ENCODE peak calls at places on chromosomes 6 and 20, in five cellular contexts. L, A, U, G and M are unnamed samples.

GRCh38 chr6:103983860-103984259 is 875.9 kb downstream of the HACE1 start:
- DNase-seq in L (no peak), U (no peak), A (no peak), G (no peak), M (no peak)

GRCh38 chr20:9110916-9111432 is 42.1 kb downstream of the PLCB4 start:
- DNase-seq in A (no peak), U (peak; percentile 58), L (no peak), G (no peak), M (no peak)

GRCh38 chr20:32078322-32078721 is 26.3 kb downstream of the HCK start:
- DNase-seq in A (no peak), U (no peak), G (no peak), L (no peak), M (no peak)

GRCh38 chr6:132298344-132298949 is 102.8 kb downstream of the MOXD1 start:
- DNase-seq in U (peak; percentile 59), G (peak; percentile 62), L (peak; percentile 67), A (no peak), M (peak; percentile 31)

GRCh38 chr6:62737792-62738191 is 451.8 kb upstream of the KHDRBS2 start:
- DNase-seq in U (no peak), G (no peak), A (no peak), L (no peak), M (no peak)

GRCh38 chr20:18272451-18272850 is 15.9 kb upstream of the ZNF133 start:
- DNase-seq in A (no peak), L (peak; percentile 20), U (peak; percentile 36), G (no peak), M (peak; percentile 28)

GRCh38 chr6:169702640-169703246 is 817 bp downstream of the C6orf120 start:
- DNase-seq in U (no peak), L (peak; percentile 19), G (no peak), A (no peak), M (no peak)

GRCh38 chr6:167706313-167707109 is 120.2 kb upstream of the AFDN start:
- DNase-seq in G (no peak), L (no peak), A (no peak), U (no peak), M (no peak)

GRCh38 chr6:37456816-37457560 is 24.0 kb downstream of the CMTR1 start:
- DNase-seq in U (peak; percentile 91), A (no peak), L (peak; percentile 93), G (no peak), M (peak; percentile 90)

DNA sequence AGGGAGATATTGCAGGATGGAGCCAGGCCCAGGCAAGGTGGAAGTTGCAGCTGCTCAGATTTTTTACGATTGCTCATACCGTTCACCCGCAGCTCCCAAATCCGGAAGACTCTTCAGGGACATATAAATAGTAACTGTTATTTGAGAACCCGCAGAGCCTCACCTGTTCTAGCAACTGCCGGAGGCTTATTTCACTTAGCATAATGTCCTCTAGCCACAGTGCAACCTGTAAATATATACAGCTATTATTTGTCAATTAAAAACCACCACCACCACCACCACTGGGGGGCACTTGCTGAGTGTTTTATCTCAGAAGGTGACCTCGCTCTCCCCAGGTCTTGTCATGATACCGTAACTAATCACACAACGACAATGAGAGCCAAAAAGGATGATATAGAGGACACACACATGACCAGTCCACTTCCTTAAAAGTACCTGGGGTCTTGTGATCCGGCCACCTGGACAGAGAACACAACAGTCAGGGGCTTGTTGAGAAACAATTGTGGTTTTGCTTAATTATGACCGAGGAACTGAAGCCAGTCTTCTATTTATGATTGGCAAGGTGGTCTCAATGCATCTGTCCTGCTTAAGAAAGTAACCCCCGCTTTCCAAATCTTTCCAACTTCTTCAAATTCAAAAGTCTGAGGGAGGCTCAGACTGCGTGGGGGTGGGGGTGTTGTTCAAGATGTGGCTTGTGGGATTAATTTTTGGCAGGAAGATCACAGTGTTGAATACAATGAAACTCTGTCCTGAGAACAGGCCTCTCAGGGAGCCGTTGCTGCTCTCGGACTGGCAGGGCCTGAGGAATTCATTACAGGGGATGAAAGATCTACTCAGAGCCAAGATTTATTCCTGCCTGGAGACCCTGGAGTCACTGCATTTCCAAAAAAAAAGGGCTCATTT is 107.7 kb upstream of the PRND start:
- DNase-seq in U (peak; percentile 68), G (peak; percentile 69), A (peak; percentile 72), L (peak; percentile 72), M (peak; percentile 57)
- TF ChIP-seq CTCF in U (peak; percentile 53), G (peak; percentile 53), A (peak; percentile 50), L (peak; percentile 43), M (peak; percentile 81)

DNA sequence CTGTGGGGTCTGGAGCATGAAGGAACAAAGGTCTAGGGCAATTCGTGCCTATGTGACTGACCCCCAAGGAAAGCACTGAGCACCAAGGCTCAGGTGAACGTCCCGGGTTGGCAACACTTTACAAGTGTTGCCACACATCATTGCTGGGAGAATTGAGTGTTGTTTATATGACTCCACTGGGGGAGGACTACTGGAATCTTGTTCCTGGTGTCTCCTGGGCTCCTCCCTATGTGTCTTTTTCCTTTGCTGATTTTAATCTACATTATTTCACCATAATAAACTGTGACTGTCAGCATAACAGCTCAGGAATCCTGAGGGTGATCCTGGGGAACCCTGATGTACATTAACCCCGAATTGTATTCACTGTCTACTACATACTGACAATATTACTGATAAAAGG is 207.7 kb upstream of the BMP2 start:
- DNase-seq in A (no peak), G (no peak), L (no peak), U (no peak), M (no peak)
- TF ChIP-seq CTCF in A (no peak), G (no peak), L (no peak), U (no peak), M (no peak)

DNA sequence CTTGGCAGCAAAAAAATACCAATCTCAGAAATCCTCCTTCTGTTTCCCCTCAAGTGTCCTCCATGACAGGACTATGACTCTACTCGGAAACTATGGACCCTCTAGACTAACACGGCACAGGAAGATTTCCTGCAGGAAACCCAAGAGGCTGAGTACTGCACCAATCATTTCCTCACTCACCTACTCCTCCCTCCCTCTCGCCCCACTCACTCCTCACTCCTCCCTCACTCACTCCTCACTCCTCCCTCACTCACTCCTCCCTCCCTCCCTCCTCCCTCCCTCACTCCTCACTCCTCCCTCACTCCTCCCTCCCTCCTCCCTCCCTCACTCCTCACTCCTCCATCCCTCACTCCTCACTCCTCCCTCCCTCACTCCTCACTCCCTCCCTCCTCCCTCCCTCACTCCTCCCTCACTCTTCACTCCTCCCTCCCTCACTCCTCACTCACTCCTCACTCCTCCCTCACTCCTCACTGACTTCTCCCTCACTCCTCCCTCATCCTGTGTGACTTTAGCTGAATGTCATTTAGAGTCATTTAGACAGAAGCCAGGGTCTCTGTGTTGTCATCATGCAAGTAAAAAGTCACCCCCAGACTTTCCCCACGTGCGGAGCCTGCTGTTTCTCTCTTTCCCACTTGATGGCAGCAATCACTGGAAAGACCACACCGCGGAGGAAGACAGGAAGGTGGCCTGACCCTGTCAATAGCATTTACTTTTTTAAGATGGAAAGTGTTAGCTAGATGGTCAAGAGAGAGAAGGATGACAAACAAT is 226.8 kb upstream of the PDE10A start:
- DNase-seq in L (peak; percentile 69), G (no peak), A (no peak), U (peak; percentile 47), M (no peak)
- TF ChIP-seq CTCF in L (peak; percentile 82), G (no peak), A (peak; percentile 66), U (peak; percentile 93), M (peak; percentile 31)

DNA sequence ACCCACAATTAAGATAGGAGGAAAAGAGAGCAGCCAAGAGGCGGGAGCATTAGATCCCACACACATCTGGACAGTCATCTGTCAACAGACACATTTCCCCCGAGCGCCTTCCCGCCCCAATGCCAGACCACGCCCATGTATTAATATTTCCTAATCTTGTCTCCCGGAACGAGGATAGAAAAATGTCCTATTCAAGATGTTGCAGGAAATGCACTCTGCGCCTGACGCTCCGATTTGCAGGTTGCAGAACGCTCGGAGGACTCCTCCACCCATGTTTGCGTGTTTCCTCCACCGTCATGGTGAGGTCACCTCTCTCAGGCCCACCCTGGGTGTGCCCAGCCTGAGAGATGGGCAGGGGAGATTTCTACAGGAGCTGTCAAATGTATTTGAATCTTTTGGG is 215.2 kb downstream of the TAF4 start:
- DNase-seq in A (no peak), G (no peak), L (no peak), U (peak; percentile 23), M (no peak)
- TF ChIP-seq CTCF in A (no peak), G (no peak), L (no peak), U (no peak), M (no peak)

DNA sequence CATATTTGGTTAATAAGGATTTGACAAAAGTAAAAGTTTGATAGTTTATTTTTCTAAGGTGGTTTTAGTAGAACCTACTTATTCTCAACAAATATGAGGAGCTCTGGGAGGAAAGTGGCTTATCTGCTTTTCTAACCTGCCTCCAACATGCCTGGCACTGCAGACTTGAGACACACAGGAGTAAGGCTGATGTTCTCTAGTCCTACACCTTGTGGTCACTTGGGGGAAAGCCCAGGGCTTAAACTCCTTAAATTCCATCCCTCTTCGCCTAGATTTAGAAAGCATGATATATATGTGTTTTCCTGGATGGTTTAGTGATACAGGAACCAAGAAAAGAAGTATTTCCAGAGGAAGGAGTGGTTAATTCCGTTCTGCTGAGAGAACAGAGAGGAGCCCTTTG is 39.9 kb upstream of the SAMD5 start:
- DNase-seq in G (no peak), U (no peak), L (no peak), A (no peak), M (no peak)
- TF ChIP-seq CTCF in G (no peak), U (no peak), L (no peak), A (no peak), M (no peak)

GRCh38 chr6:131199568-131200272 is 64.5 kb downstream of the AKAP7 start:
- DNase-seq in A (no peak), G (peak; percentile 43), L (peak; percentile 81), U (peak; percentile 72), M (peak; percentile 55)
- TF ChIP-seq CTCF in A (peak; percentile 80), G (peak; percentile 57), L (peak; percentile 86), U (peak; percentile 90), M (peak; percentile 78)

GRCh38 chr6:56040271-56040670 is 164.9 kb upstream of the BMP5 start:
- DNase-seq in U (peak; percentile 73), L (peak; percentile 63), G (no peak), A (no peak), M (no peak)

GRCh38 chr6:56038764-56039163 is 163.4 kb upstream of the BMP5 start:
- DNase-seq in A (no peak), L (no peak), G (no peak), U (no peak), M (no peak)

GRCh38 chr6:56040875-56041274 is 165.5 kb upstream of the BMP5 start:
- DNase-seq in G (no peak), L (peak; percentile 89), U (peak; percentile 86), A (no peak), M (peak; percentile 6)

GRCh38 chr6:56036911-56037310 is 161.5 kb upstream of the BMP5 start:
- DNase-seq in L (no peak), U (no peak), G (no peak), A (no peak), M (no peak)

GRCh38 chr6:56037587-56037986 is 162.2 kb upstream of the BMP5 start:
- DNase-seq in L (peak; percentile 50), A (no peak), G (no peak), U (no peak), M (no peak)
- TF ChIP-seq CTCF in L (no peak), A (no peak), G (no peak), U (no peak), M (no peak)

GRCh38 chr6:34425498-34426410 is at the start of gene RPS10:
- DNase-seq in U (peak; percentile 90), L (peak; percentile 96), A (peak; percentile 91), G (peak; percentile 96), M (peak; percentile 87)
- TF ChIP-seq CTCF in U (no peak), L (no peak), A (no peak), G (no peak), M (no peak)